ENCODE peak calls at places on chromosome 15, in seven cellular contexts. F, B, X, I, Q, M and A are unnamed samples.

GRCh38 chr15:34876640-34877039 is 81.3 kb upstream of the ACTC1 start:
- ATAC-seq in F (no peak), B (no peak), X (no peak), I (no peak), Q (no peak), M (no peak), A (no peak)

GRCh38 chr15:44736261-44736765 is at the start of gene TRIM69:
- ATAC-seq in F (no peak), B (peak), X (no peak), I (peak), Q (no peak), M (no peak), A (no peak)

GRCh38 chr15:25136119-25136518 is 181.3 kb downstream of the SNRPN start:
- ATAC-seq in F (peak), B (no peak), X (peak), I (no peak), Q (no peak), M (peak), A (no peak)

GRCh38 chr15:85684174-85684710 is 110.5 kb downstream of the KLHL25 start:
- ATAC-seq in F (no peak), B (no peak), X (no peak), I (no peak), Q (no peak), M (no peak), A (no peak)

GRCh38 chr15:85718271-85718971 is 76.3 kb downstream of the KLHL25 start:
- ATAC-seq in F (no peak), B (no peak), X (no peak), I (no peak), Q (no peak), M (no peak), A (no peak)

GRCh38 chr15:81950841-81951414 is 94.9 kb downstream of the MEX3B start:
- ATAC-seq in F (no peak), B (no peak), X (no peak), I (no peak), Q (no peak), M (no peak), A (no peak)

GRCh38 chr15:99365232-99365631 is 114.0 kb downstream of the LRRC28 start:
- ATAC-seq in F (no peak), B (no peak), X (no peak), I (no peak), Q (no peak), M (no peak), A (no peak)

GRCh38 chr15:62506217-62506805 is 341.2 kb upstream of the C2CD4B start:
- ATAC-seq in F (peak), B (no peak), X (peak), I (no peak), Q (peak), M (peak), A (peak)

GRCh38 chr15:50883903-50884302 is 24.6 kb upstream of the AP4E1 start:
- ATAC-seq in F (no peak), B (no peak), X (no peak), I (no peak), Q (peak), M (no peak), A (no peak)

GRCh38 chr15:74332011-74332410 is 35.4 kb downstream of the CYP11A1 start:
- ATAC-seq in F (no peak), B (no peak), X (no peak), I (no peak), Q (no peak), M (no peak), A (no peak)

GRCh38 chr15:61051570-61052031 is 177.5 kb downstream of the RORA start:
- ATAC-seq in F (peak), B (no peak), X (peak), I (no peak), Q (peak), M (peak), A (peak)

GRCh38 chr15:101447168-101447533 is 42.4 kb downstream of the PCSK6 start:
- ATAC-seq in F (no peak), B (no peak), X (no peak), I (no peak), Q (no peak), M (no peak), A (no peak)

GRCh38 chr15:74835312-74835823 is 7.6 kb downstream of the ULK3 start:
- ATAC-seq in F (peak), B (peak), X (peak), I (peak), Q (no peak), M (peak), A (peak)

GRCh38 chr15:35852818-35853624 is 307.1 kb upstream of the DPH6 start:
- ATAC-seq in F (no peak), B (no peak), X (no peak), I (no peak), Q (no peak), M (no peak), A (no peak)

GRCh38 chr15:42444415-42445063 is 46.4 kb downstream of the ZNF106 start:
- ATAC-seq in F (no peak), B (no peak), X (no peak), I (no peak), Q (no peak), M (no peak), A (no peak)

GRCh38 chr15:80403712-80404056 is 498 bp upstream of the ARNT2 start:
- ATAC-seq in F (peak), B (no peak), X (peak), I (no peak), Q (peak), M (peak), A (peak)

GRCh38 chr15:83920115-83920514 is 266.2 kb downstream of the ADAMTSL3 start:
- ATAC-seq in F (no peak), B (no peak), X (no peak), I (no peak), Q (no peak), M (no peak), A (no peak)

GRCh38 chr15:90839187-90840071 is 29.0 kb upstream of the FURIN start:
- ATAC-seq in F (peak), B (no peak), X (peak), I (no peak), Q (peak), M (peak), A (peak)

GRCh38 chr15:71362987-71363968 is 248.0 kb downstream of the THSD4 start:
- ATAC-seq in F (no peak), B (no peak), X (no peak), I (no peak), Q (no peak), M (no peak), A (no peak)